ENCODE peak calls at places on chromosome 18, in eight cellular contexts. A is HepG2, O is Panc1, R is upper lobe of left lung, K is K562, L is GM12878, C is HCT116, X is GM23338. G is an unnamed sample.
A peak's percentile ranks its signal among the peaks of the same experiment; 100 is the strongest.

GRCh38 chr18:47870605-47871004 is 59.9 kb downstream of the SMAD2 start:
- ATAC-seq in A (no peak), O (no peak), R (no peak), K (no peak), L (no peak), C (no peak), X (no peak), G (no peak)

GRCh38 chr18:64254399-64255093 is 105.7 kb upstream of the LINC00305 start:
- ATAC-seq in A (no peak), O (no peak), R (no peak), K (no peak), L (no peak), C (no peak), X (no peak), G (no peak)

GRCh38 chr18:11976882-11977281 is 4.4 kb upstream of the IMPA2 start:
- ATAC-seq in A (no peak), O (no peak), R (no peak), K (no peak), L (no peak), C (no peak), X (no peak), G (no peak)

GRCh38 chr18:67318651-67319050 is 197.9 kb downstream of the DSEL start:
- ATAC-seq in A (no peak), O (no peak), R (no peak), K (no peak), L (no peak), C (no peak), X (no peak), G (no peak)

GRCh38 chr18:33612632-33613031 is 34.6 kb downstream of the ASXL3 start:
- ATAC-seq in A (no peak), O (no peak), R (no peak), K (no peak), L (no peak), C (no peak), X (no peak), G (no peak)

GRCh38 chr18:79944126-79944731 is 7.2 kb downstream of the SLC66A2 start:
- ATAC-seq in A (no peak), O (peak; percentile 46), R (no peak), K (peak; percentile 50), L (peak; percentile 72), C (peak; percentile 29), X (peak; percentile 46), G (no peak)

GRCh38 chr18:67380867-67381266 is 135.7 kb downstream of the DSEL start:
- ATAC-seq in A (peak; percentile 59), O (no peak), R (no peak), K (no peak), L (no peak), C (no peak), X (peak; percentile 56), G (peak; percentile 28)

GRCh38 chr18:24212939-24213338 is 74.1 kb downstream of the CABYR start:
- ATAC-seq in A (no peak), O (peak; percentile 94), R (no peak), K (no peak), L (no peak), C (peak; percentile 89), X (no peak), G (peak; percentile 86)

GRCh38 chr18:3323900-3324299 is 62.0 kb downstream of the MYL12B start:
- ATAC-seq in A (no peak), O (no peak), R (peak; percentile 63), K (peak; percentile 71), L (peak; percentile 63), C (no peak), X (no peak), G (no peak)

GRCh38 chr18:3434685-3435084 is 15.3 kb upstream of the TGIF1 start:
- ATAC-seq in A (no peak), O (no peak), R (no peak), K (no peak), L (no peak), C (no peak), X (no peak), G (no peak)

GRCh38 chr18:73829146-73829545 is 318.5 kb downstream of the FBXO15 start:
- ATAC-seq in A (no peak), O (no peak), R (no peak), K (no peak), L (no peak), C (no peak), X (no peak), G (no peak)

GRCh38 chr18:63119647-63120046 is 199.9 kb downstream of the BCL2 start:
- ATAC-seq in A (peak; percentile 73), O (no peak), R (no peak), K (no peak), L (peak; percentile 78), C (peak; percentile 92), X (peak; percentile 82), G (peak; percentile 60)

GRCh38 chr18:59708988-59709387 is 11.8 kb upstream of the CCBE1 start:
- ATAC-seq in A (no peak), O (no peak), R (no peak), K (no peak), L (no peak), C (no peak), X (peak; percentile 59), G (no peak)

GRCh38 chr18:2906522-2907458 is 60.0 kb downstream of the EMILIN2 start:
- ATAC-seq in A (peak; percentile 60), O (peak; percentile 82), R (peak; percentile 58), K (peak; percentile 83), L (peak; percentile 82), C (peak; percentile 76), X (peak; percentile 80), G (peak; percentile 29)

GRCh38 chr18:77131100-77131651 is 1.4 kb downstream of the MBP start:
- ATAC-seq in A (peak; percentile 12), O (no peak), R (peak; percentile 55), K (no peak), L (peak; percentile 30), C (peak; percentile 7), X (peak; percentile 10), G (no peak)

GRCh38 chr18:13619505-13620205 is 106.7 kb downstream of the FAM210A start:
- ATAC-seq in A (no peak), O (no peak), R (no peak), K (no peak), L (no peak), C (no peak), X (peak; percentile 31), G (no peak)

GRCh38 chr18:69102959-69103358 is 297.7 kb upstream of the DOK6 start:
- ATAC-seq in A (no peak), O (no peak), R (no peak), K (no peak), L (no peak), C (peak; percentile 53), X (no peak), G (no peak)

GRCh38 chr18:40957533-40958070 is 997.4 kb upstream of the PIK3C3 start:
- ATAC-seq in A (no peak), O (no peak), R (no peak), K (no peak), L (no peak), C (no peak), X (peak; percentile 60), G (no peak)

GRCh38 chr18:65737346-65737745 is 13.5 kb upstream of the CDH7 start:
- ATAC-seq in A (no peak), O (no peak), R (no peak), K (no peak), L (no peak), C (no peak), X (no peak), G (no peak)

GRCh38 chr18:25123438-25124225 is 228.3 kb downstream of the ZNF521 start:
- ATAC-seq in A (no peak), O (no peak), R (no peak), K (no peak), L (no peak), C (no peak), X (no peak), G (no peak)

DNA sequence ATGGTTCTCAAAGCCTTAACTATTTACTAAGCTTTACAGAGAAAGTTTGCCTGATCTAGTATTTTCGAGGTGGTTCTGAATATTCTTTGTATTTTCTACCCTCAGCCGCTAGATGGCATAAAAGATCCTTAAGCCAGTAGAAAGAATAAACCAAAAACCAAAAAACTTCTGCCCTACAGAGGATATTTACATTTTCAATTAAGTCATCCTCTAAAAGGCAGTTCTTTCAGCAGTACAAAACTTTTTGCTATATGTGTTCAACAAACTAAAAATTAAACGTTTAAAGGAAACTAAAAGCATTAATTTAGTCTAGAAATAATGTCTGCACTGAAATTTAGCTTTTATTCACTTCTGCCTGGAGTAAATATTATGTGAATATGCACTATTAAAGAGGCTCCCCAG is 297.5 kb downstream of the PIEZO2 start:
- ATAC-seq in A (no peak), O (no peak), R (peak; percentile 77), K (peak; percentile 69), L (peak; percentile 80), C (no peak), X (no peak), G (no peak)
- TF ChIP-seq POLR2AphosphoS5 in A (no peak), O (no peak), R (no peak), K (no peak), L (no peak), C (no peak), X (no peak), G (no peak)

DNA sequence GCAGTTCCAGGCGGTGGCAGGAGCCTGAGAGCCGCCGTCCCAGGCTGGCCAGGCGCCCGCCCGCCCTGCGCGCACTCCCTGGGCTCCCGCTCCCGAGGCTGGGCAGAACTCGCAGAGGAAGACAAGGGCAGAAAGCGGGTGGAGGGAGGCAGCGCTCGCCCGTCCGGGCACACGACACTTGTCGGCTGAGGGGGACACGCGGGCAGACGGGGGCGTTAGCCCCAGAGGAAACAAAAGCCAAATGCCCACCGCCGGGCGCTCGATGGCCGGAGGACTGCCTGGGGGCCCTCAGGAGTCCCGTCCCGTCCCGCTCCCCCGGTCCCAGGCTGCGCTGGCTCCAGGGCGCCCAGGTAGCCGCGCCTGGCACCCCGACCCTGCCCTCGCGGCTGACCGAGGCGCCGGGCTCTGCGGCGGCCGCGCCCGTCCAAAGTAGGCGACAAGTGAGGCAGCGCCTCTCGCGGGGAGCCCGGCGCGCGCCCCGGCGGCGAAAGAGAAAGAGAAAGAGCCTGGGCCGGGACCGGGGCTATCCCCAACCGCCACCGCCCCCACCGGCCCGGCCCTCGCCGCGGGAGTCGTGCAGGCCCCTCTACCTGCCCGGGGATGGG is 491 bp downstream of the L3MBTL4 start:
- ATAC-seq in A (peak; percentile 89), O (peak; percentile 85), R (peak; percentile 94), K (no peak), L (peak; percentile 94), C (no peak), X (peak; percentile 81), G (peak; percentile 77)
- TF ChIP-seq POLR2AphosphoS5 in A (no peak), O (no peak), R (no peak), K (no peak), L (no peak), C (no peak), X (no peak), G (no peak)

GRCh38 chr18:42365550-42365949 is 410.5 kb downstream of the PIK3C3 start:
- ATAC-seq in A (no peak), O (no peak), R (no peak), K (no peak), L (no peak), C (no peak), X (no peak), G (no peak)
- TF ChIP-seq POLR2AphosphoS5 in A (no peak), O (no peak), R (no peak), K (no peak), L (no peak), C (no peak), X (no peak), G (no peak)

DNA sequence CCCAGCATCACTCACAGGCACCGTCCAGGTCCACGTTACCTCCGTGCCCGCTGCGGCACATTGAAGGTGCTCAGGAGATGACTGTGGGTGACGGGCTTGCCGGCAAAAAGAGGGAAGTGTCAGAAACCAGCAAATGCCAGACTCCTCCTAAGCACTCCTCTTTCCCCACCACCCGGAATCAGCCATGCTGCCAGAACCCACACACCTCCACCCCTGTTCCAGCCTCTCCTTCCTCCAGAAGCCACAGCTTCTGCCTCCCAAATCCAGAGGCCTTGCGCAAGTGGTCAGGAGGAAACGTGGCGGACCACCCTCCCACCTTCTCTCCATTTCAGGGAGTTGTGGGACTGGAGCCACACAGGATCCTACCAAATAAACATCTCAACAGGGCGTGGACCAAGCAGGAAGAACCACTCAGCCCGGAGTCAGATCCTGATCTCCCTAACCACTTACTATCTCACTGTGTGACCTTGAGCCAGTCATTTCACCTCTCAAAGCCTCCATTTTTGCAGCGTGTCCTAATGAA is 33.1 kb downstream of the SMAD7 start:
- ATAC-seq in A (peak; percentile 16), O (no peak), R (no peak), K (no peak), L (no peak), C (no peak), X (no peak), G (no peak)
- TF ChIP-seq POLR2AphosphoS5 in A (no peak), O (no peak), R (no peak), K (no peak), L (no peak), C (no peak), X (no peak), G (no peak)